ENCODE peak calls at places on chromosome 9, in eight cellular contexts. P, D, R, F, X, M, E and Q are unnamed samples.

GRCh38 chr9:134405527-134405926 is 79.3 kb downstream of the RXRA start:
- DNase-seq in X (no peak), P (peak), R (no peak), M (no peak), F (no peak), E (no peak), D (no peak), Q (no peak)

GRCh38 chr9:124551472-124552339 is 44.5 kb upstream of the NR5A1 start:
- DNase-seq in X (peak), D (peak), P (peak), E (peak), F (no peak), M (no peak), R (peak), Q (peak)

GRCh38 chr9:136151848-136152542 is 33.3 kb upstream of the TMEM250 start:
- DNase-seq in E (no peak), F (no peak), D (no peak), P (no peak), X (no peak), R (no peak), M (no peak), Q (no peak)

GRCh38 chr9:69058101-69058500 is 22.5 kb downstream of the FXN start:
- DNase-seq in F (no peak), E (no peak), D (no peak), M (no peak), X (no peak), R (no peak), P (no peak), Q (no peak)

GRCh38 chr9:137639303-137640051 is 20.7 kb downstream of the EHMT1 start:
- DNase-seq in P (peak), E (no peak), R (no peak), M (no peak), X (no peak), F (no peak), D (no peak), Q (no peak)

GRCh38 chr9:129235931-129236331 is 57.9 kb upstream of the IER5L start:
- DNase-seq in E (no peak), P (peak), R (no peak), X (peak), M (no peak), F (no peak), D (no peak), Q (peak)

GRCh38 chr9:111297061-111297824 is 32.8 kb downstream of the OR2K2 start:
- DNase-seq in E (no peak), F (no peak), R (no peak), X (no peak), P (no peak), D (no peak), M (no peak), Q (no peak)

GRCh38 chr9:19230356-19231125 is at the start of gene DENND4C:
- DNase-seq in F (no peak), X (peak), E (peak), M (peak), R (peak), P (peak), D (peak), Q (peak)

GRCh38 chr9:21679432-21679831 is 123.0 kb upstream of the MTAP start:
- DNase-seq in D (no peak), F (no peak), X (no peak), M (no peak), R (no peak), P (no peak), E (no peak), Q (no peak)

GRCh38 chr9:117273612-117274011 is 141.2 kb downstream of the ASTN2 start:
- DNase-seq in E (no peak), P (no peak), X (no peak), F (no peak), D (no peak), M (no peak), R (no peak), Q (no peak)

GRCh38 chr9:126975327-126976059 is 60.9 kb downstream of the RALGPS1 start:
- DNase-seq in F (no peak), E (no peak), P (no peak), M (no peak), R (no peak), D (no peak), X (no peak), Q (no peak)

GRCh38 chr9:91948423-91949292 is 1.4 kb downstream of the ROR2 start:
- DNase-seq in P (peak), E (peak), F (no peak), X (peak), R (no peak), M (no peak), D (peak), Q (peak)

GRCh38 chr9:93617273-93617672 is 40.9 kb downstream of the PHF2 start:
- DNase-seq in M (no peak), D (no peak), P (no peak), X (no peak), F (no peak), R (no peak), E (no peak), Q (no peak)

GRCh38 chr9:10232352-10232930 is 380.4 kb downstream of the PTPRD start:
- DNase-seq in M (no peak), E (no peak), D (peak), F (no peak), P (peak), R (no peak), X (no peak), Q (no peak)

GRCh38 chr9:95505072-95505471 is 11.7 kb downstream of the PTCH1 start:
- DNase-seq in M (no peak), X (no peak), E (peak), R (no peak), P (no peak), F (no peak), D (no peak), Q (no peak)

GRCh38 chr9:35333551-35333950 is 156.4 kb upstream of the RUSC2 start:
- DNase-seq in R (no peak), F (no peak), P (no peak), D (peak), E (peak), X (no peak), M (no peak), Q (no peak)

GRCh38 chr9:20242767-20243166 is 379.5 kb downstream of the MLLT3 start:
- DNase-seq in E (no peak), D (no peak), M (no peak), P (peak), X (no peak), F (no peak), R (no peak), Q (peak)

GRCh38 chr9:82363666-82364065 is 375.1 kb downstream of the SPATA31D1 start:
- DNase-seq in X (peak), F (no peak), D (no peak), M (no peak), R (no peak), P (no peak), E (peak), Q (no peak)

GRCh38 chr9:72871685-72872084 is 81.2 kb downstream of the ALDH1A1 start:
- DNase-seq in R (no peak), X (no peak), P (no peak), D (no peak), F (no peak), M (no peak), E (peak), Q (no peak)

GRCh38 chr9:120937596-120937995 is 11.0 kb upstream of the TRAF1 start:
- DNase-seq in R (no peak), M (no peak), D (no peak), P (no peak), X (no peak), E (no peak), F (no peak), Q (no peak)

GRCh38 chr9:95780121-95780520 is 95.4 kb upstream of the ERCC6L2 start:
- DNase-seq in D (no peak), P (no peak), M (no peak), E (no peak), R (no peak), F (no peak), X (no peak), Q (no peak)

GRCh38 chr9:87606921-87607521 is 109.4 kb downstream of the DAPK1 start:
- DNase-seq in M (no peak), P (no peak), R (no peak), F (peak), D (peak), X (no peak), E (peak), Q (no peak)

GRCh38 chr9:70121818-70122436 is 78.3 kb downstream of the MAMDC2 start:
- DNase-seq in D (no peak), E (no peak), X (no peak), M (no peak), P (no peak), R (no peak), F (no peak), Q (no peak)

GRCh38 chr9:114080773-114081440 is 2.8 kb upstream of the AMBP start:
- DNase-seq in R (no peak), X (peak), F (no peak), P (no peak), E (no peak), M (no peak), D (no peak), Q (no peak)

GRCh38 chr9:98378206-98379193 is 123.1 kb upstream of the TBC1D2 start:
- DNase-seq in M (no peak), E (no peak), R (no peak), X (no peak), P (no peak), D (no peak), F (no peak), Q (no peak)

GRCh38 chr9:109974143-109974917 is 194.3 kb downstream of the PALM2AKAP2 start:
- DNase-seq in D (no peak), E (peak), F (no peak), P (peak), M (no peak), R (peak), X (no peak), Q (no peak)

GRCh38 chr9:76027426-76027825 is 137.0 kb downstream of the PCSK5 start:
- DNase-seq in F (no peak), D (no peak), X (no peak), M (no peak), P (no peak), E (peak), R (no peak), Q (no peak)

GRCh38 chr9:133839822-133840329 is 101.7 kb upstream of the SARDH start:
- DNase-seq in F (no peak), X (peak), M (no peak), D (peak), E (peak), P (no peak), R (no peak), Q (no peak)